ENCODE peak calls at places on chromosomes 2 and 18, in four cellular contexts. Z, B, V and D are unnamed samples.

GRCh38 chr2:25323612-25324189 is 18.0 kb downstream of the DNMT3A start:
- DNase-seq in V (no peak), Z (no peak), B (no peak), D (no peak)

GRCh38 chr18:77557030-77557429 is 307.4 kb downstream of the GALR1 start:
- DNase-seq in V (no peak), B (peak; percentile 48), Z (no peak), D (no peak)

GRCh38 chr2:55153564-55154315 is 78.4 kb downstream of the CLHC1 start:
- DNase-seq in V (no peak), B (no peak), Z (no peak), D (no peak)

GRCh38 chr2:73385486-73386341 is at the start of gene ALMS1:
- DNase-seq in V (peak; percentile 95), Z (peak; percentile 84), B (peak; percentile 98), D (peak; percentile 95)

GRCh38 chr2:43238176-43238575 is 11.8 kb upstream of the ZFP36L2 start:
- DNase-seq in B (no peak), Z (peak; percentile 58), V (no peak), D (no peak)

GRCh38 chr2:102620367-102620766 is 1.0 kb downstream of the SLC9A2 start:
- DNase-seq in Z (no peak), B (no peak), V (peak; percentile 67), D (peak; percentile 24)

GRCh38 chr18:49844903-49845302 is 31.6 kb upstream of the ACAA2 start:
- DNase-seq in V (no peak), B (no peak), Z (no peak), D (no peak)

GRCh38 chr2:139122711-139123158 is 342.5 kb upstream of the NXPH2 start:
- DNase-seq in V (no peak), B (peak; percentile 34), Z (peak; percentile 62), D (no peak)

GRCh38 chr2:239061824-239062560 is 214.1 kb downstream of the TWIST2 start:
- DNase-seq in Z (no peak), B (no peak), V (no peak), D (no peak)

GRCh38 chr2:48566582-48566981 is 36.6 kb downstream of the STON1 start:
- DNase-seq in B (no peak), V (no peak), Z (peak; percentile 36), D (no peak)

GRCh38 chr2:41872646-41873045 is 175.2 kb upstream of the PKDCC start:
- DNase-seq in Z (peak; percentile 39), B (peak; percentile 40), V (no peak), D (peak; percentile 38)

GRCh38 chr2:12717191-12717987 is 653 bp downstream of the TRIB2 start:
- DNase-seq in Z (peak; percentile 78), B (peak; percentile 83), V (peak; percentile 81), D (peak; percentile 67)

GRCh38 chr2:69082430-69082997 is 69.5 kb downstream of the ANTXR1 start:
- DNase-seq in B (no peak), V (peak; percentile 60), Z (peak; percentile 53), D (peak; percentile 18)

GRCh38 chr2:210626849-210627248 is 70.5 kb downstream of the CPS1 start:
- DNase-seq in Z (peak; percentile 29), V (no peak), B (no peak), D (peak; percentile 6)

GRCh38 chr2:42879913-42880737 is 87.7 kb upstream of the HAAO start:
- DNase-seq in V (no peak), B (no peak), Z (no peak), D (no peak)

GRCh38 chr18:45386256-45386655 is 229.0 kb upstream of the SLC14A2 start:
- DNase-seq in B (peak; percentile 47), Z (peak; percentile 49), V (no peak), D (peak; percentile 26)

GRCh38 chr2:127208313-127208712 is 11.8 kb downstream of the CYP27C1 start:
- DNase-seq in V (no peak), B (no peak), Z (no peak), D (no peak)

GRCh38 chr18:12741351-12741750 is 38.5 kb downstream of the PSMG2 start:
- DNase-seq in V (no peak), Z (peak; percentile 53), B (no peak), D (no peak)

GRCh38 chr18:50011813-50012445 is 183.0 kb downstream of the MYO5B start:
- DNase-seq in B (no peak), V (no peak), Z (peak; percentile 49), D (no peak)

GRCh38 chr2:179262077-179262660 is 2.5 kb downstream of the SESTD1 start:
- DNase-seq in B (no peak), Z (peak; percentile 62), V (no peak), D (no peak)

GRCh38 chr2:178397002-178397605 is 53.9 kb downstream of the PRKRA start:
- DNase-seq in V (no peak), B (peak; percentile 64), Z (peak; percentile 71), D (peak; percentile 71)

GRCh38 chr18:41134426-41134825 is 820.6 kb upstream of the PIK3C3 start:
- DNase-seq in Z (no peak), V (no peak), B (no peak), D (no peak)

GRCh38 chr18:57649536-57650495 is 28.2 kb upstream of the NARS1 start:
- DNase-seq in Z (peak; percentile 93), B (no peak), V (no peak), D (peak; percentile 33)

GRCh38 chr2:2502150-2502549 is 171.1 kb upstream of the MYT1L start:
- DNase-seq in Z (no peak), V (no peak), B (no peak), D (no peak)

GRCh38 chr18:44579028-44579692 is 101.5 kb upstream of the SETBP1 start:
- DNase-seq in V (no peak), Z (no peak), B (peak; percentile 28), D (peak; percentile 35)

GRCh38 chr2:11746807-11747459 is 501 bp downstream of the LPIN1 start:
- DNase-seq in V (no peak), Z (no peak), B (peak; percentile 29), D (no peak)

GRCh38 chr2:231348703-231349373 is 46.7 kb upstream of the B3GNT7 start:
- DNase-seq in V (peak; percentile 30), Z (peak; percentile 19), B (no peak), D (no peak)

GRCh38 chr2:106343274-106343673 is 124.9 kb downstream of the RGPD3 start:
- DNase-seq in B (no peak), Z (no peak), V (peak; percentile 59), D (no peak)
- H3K4me3 ChIP-seq in B (no peak overlapping the region), Z (no peak overlapping the region), V (no peak overlapping the region), D (no peak overlapping the region)

DNA sequence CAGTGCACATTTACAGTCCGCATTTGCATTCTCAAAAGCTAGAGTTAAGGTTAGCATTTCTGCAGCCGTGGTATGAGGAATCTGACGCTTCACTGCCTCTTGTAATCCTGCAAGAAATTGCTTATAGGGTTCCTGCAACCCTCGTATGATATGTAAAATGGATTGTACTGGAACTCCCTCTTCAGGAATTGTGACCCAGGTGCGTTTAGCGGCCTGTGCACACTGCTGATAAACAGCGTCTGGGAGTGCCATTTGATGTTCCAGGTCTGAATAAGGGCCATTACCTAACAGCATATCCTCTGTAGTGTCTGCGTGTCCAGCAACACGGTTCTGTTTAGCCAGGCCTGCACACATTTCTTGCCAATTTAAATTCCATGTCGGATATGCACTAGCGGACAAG is 42.5 kb downstream of the CXCR4 start:
- DNase-seq in V (no peak), Z (no peak), B (no peak), D (no peak)
- TF ChIP-seq CTCF in V (no peak), Z (no peak), B (no peak), D (no peak)

GRCh38 chr2:180690611-180691010 is 289.8 kb upstream of the UBE2E3 start:
- DNase-seq in V (no peak), B (no peak), Z (peak; percentile 40), D (no peak)
- H3K4me3 ChIP-seq in V (no peak overlapping the region), B (no peak overlapping the region), Z (no peak overlapping the region), D (no peak overlapping the region)

DNA sequence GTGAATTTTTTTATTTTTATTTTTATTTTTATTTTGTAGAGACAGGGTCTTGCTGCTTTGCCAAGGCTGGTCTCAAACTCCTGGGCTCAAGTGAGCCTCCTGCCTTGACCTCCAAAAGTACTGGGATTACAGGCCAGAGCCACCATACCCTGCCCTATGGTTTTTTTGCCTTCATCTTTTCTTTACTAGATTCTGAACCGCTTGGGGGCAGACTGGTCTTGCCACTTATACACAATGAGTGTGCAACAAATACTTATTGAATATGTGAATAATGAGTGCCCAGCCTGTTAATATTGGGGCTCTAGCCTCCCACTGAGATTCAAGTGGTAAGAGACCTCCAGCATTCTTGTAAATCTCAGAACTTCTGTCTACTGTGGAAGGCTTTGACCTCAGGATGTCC is 3.9 kb downstream of the NCK2 start:
- DNase-seq in V (no peak), B (no peak), Z (no peak), D (peak; percentile 57)
- TF ChIP-seq CTCF in V (no peak), B (no peak), Z (no peak), D (peak; percentile 33)